ENCODE peak calls at places on chromosomes 7 and 10, in nine cellular contexts. X, P, H, L, O, R, V, I and Z are unnamed samples.

GRCh38 chr10:86708783-86709778 is 40.8 kb downstream of the LDB3 start:
- DNase-seq in X (no peak), P (no peak), H (no peak), L (no peak), O (no peak), R (no peak), V (no peak), I (no peak), Z (no peak)

GRCh38 chr7:8109196-8110022 is 140.8 kb downstream of the GLCCI1 start:
- DNase-seq in X (peak; percentile 2), P (peak; percentile 23), H (no peak), L (no peak), O (no peak), R (no peak), V (no peak), I (no peak), Z (no peak)

GRCh38 chr10:24128066-24128751 is 80.7 kb upstream of the KIAA1217 start:
- DNase-seq in X (no peak), P (no peak), H (peak; percentile 97), L (peak; percentile 18), O (no peak), R (no peak), V (no peak), I (no peak), Z (no peak)

GRCh38 chr7:123305840-123306375 is 106.1 kb upstream of the SLC13A1 start:
- DNase-seq in X (no peak), P (no peak), H (no peak), L (no peak), O (no peak), R (no peak), V (no peak), I (no peak), Z (no peak)

GRCh38 chr10:110863361-110863760 is 8.4 kb upstream of the PDCD4 start:
- DNase-seq in X (no peak), P (no peak), H (no peak), L (no peak), O (no peak), R (no peak), V (no peak), I (no peak), Z (no peak)

GRCh38 chr7:4851459-4852422 is 10.1 kb downstream of the PAPOLB start:
- DNase-seq in X (no peak), P (peak; percentile 5), H (peak; percentile 51), L (no peak), O (no peak), R (no peak), V (no peak), I (no peak), Z (no peak)

GRCh38 chr7:139242741-139243281 is 11.8 kb downstream of the UBN2 start:
- DNase-seq in X (peak; percentile 65), P (peak; percentile 64), H (no peak), L (peak; percentile 26), O (no peak), R (no peak), V (no peak), I (no peak), Z (no peak)

GRCh38 chr10:110562348-110562747 is 5.1 kb upstream of the SMC3 start:
- DNase-seq in X (no peak), P (no peak), H (no peak), L (no peak), O (no peak), R (no peak), V (no peak), I (no peak), Z (no peak)

GRCh38 chr10:111360260-111360925 is 283.6 kb downstream of the ADRA2A start:
- DNase-seq in X (peak; percentile 2), P (peak; percentile 19), H (peak; percentile 24), L (peak; percentile 60), O (peak; percentile 30), R (no peak), V (no peak), I (peak; percentile 58), Z (no peak)

GRCh38 chr7:91288208-91288824 is 24.1 kb downstream of the FZD1 start:
- DNase-seq in X (peak; percentile 44), P (peak; percentile 12), H (peak; percentile 71), L (peak; percentile 68), O (peak; percentile 60), R (no peak), V (peak; percentile 23), I (peak; percentile 61), Z (peak; percentile 30)

GRCh38 chr10:61961278-61961677 is 59.8 kb downstream of the ARID5B start:
- DNase-seq in X (no peak), P (no peak), H (no peak), L (no peak), O (no peak), R (no peak), V (no peak), I (no peak), Z (peak; percentile 5)

GRCh38 chr10:44068716-44069482 is 316.0 kb downstream of the CXCL12 start:
- DNase-seq in X (peak; percentile 88), P (no peak), H (no peak), L (no peak), O (no peak), R (no peak), V (peak; percentile 44), I (no peak), Z (no peak)

GRCh38 chr7:6475433-6476186 is 27.9 kb upstream of the DAGLB start:
- DNase-seq in X (no peak), P (no peak), H (no peak), L (no peak), O (no peak), R (no peak), V (no peak), I (no peak), Z (no peak)
- H3K4me1 ChIP-seq in X (peaks cover 6% of the 10 kb centered on the region), P (peaks cover 2% of the 10 kb centered on the region), H (no peaks in the 10 kb centered on the region), L (peaks cover 16% of the 10 kb centered on the region), O (peaks cover 27% of the 10 kb centered on the region), R (peaks cover 28% of the 10 kb centered on the region), V (peaks cover 41% of the 10 kb centered on the region), I (peaks cover 3% of the 10 kb centered on the region), Z (peaks cover 17% of the 10 kb centered on the region)

DNA sequence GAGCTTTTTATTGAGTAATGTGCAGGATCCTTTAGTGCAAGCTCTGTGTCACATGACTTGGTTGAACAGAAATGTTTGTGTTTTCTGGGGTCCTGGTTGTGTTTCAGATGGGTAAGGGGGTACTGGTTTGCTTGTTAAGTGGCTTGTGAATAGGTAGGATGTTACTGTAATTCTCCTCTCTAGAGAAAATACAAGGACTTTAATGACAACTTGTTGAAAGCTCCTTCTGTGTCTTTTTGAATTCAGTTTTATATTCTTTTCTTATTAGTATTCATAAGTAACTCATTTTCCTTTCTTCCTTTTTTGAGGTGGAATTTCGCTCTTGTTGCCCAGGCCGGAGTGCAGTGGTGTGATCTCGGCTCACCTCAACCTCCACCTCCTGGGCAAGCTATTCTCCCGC is 85.5 kb upstream of the BTBD16 start:
- DNase-seq in X (no peak), P (no peak), H (no peak), L (no peak), O (no peak), R (no peak), V (no peak), I (no peak), Z (no peak)
- H3K4me1 ChIP-seq in X (peaks cover 17% of the 10 kb centered on the region), P (peaks cover 7% of the 10 kb centered on the region), H (no peaks in the 10 kb centered on the region), L (peaks cover 5% of the 10 kb centered on the region), O (peaks cover 13% of the 10 kb centered on the region), R (no peaks in the 10 kb centered on the region), V (peaks cover 43% of the 10 kb centered on the region), I (no peaks in the 10 kb centered on the region), Z (no peaks in the 10 kb centered on the region)

DNA sequence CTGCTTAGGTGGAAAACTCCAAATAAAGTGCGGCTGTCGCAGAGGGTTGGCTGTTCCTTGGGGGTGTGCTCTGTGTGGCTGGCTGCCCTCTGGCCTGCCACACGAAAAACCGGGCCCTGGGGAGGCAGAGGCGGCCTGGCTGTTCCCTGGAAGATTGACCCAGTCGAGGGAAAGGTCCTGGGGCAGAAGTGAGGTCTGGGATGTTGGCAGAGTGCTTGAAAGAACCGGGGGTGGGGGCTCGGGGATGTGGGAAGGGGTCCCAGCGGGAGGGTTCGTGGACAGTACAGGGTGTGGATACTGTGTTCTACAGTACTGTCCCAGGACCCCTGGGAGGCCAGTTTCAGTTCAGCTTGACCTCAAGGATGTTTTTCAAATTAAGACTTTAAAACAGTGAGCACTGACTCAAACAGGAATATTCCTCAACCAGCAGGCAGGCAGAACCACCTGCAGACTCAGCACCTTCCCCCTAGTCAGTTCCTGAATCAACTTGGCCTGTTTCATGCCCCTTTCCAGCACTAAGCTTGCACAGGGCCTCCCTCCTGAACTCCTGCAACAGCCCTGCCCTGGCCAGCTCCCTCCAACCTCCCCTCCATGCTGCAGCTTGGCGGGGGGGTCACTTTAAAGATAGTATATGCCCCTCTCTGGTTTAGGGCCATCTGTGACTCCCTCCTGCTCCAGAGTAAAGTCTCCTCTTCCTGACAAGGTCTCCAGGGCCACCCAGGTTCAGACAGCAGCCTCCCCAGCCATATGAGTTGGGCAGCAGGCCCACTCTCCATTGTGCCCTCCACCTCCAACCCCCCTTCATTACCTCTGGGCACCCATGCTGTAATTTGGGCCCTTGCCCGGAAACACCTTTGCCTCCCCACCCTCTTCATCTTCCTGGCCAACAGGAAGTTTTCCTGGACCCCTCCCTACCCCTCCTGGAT is 3.2 kb upstream of the ATP6V1F start:
- DNase-seq in X (no peak), P (no peak), H (no peak), L (no peak), O (no peak), R (no peak), V (peak; percentile 65), I (no peak), Z (no peak)
- H3K4me1 ChIP-seq in X (peaks cover 4% of the 10 kb centered on the region), P (peaks cover 4% of the 10 kb centered on the region), H (peaks cover 4% of the 10 kb centered on the region), L (peaks cover 7% of the 10 kb centered on the region), O (peaks cover 17% of the 10 kb centered on the region), R (peaks cover 14% of the 10 kb centered on the region), V (peaks cover 40% of the 10 kb centered on the region), I (no peaks in the 10 kb centered on the region), Z (peaks cover 18% of the 10 kb centered on the region)

GRCh38 chr10:119368581-119368980 is 161.2 kb downstream of the GRK5 start:
- DNase-seq in X (no peak), P (no peak), H (no peak), L (no peak), O (no peak), R (no peak), V (no peak), I (no peak), Z (no peak)
- H3K4me1 ChIP-seq in X (peaks cover 16% of the 10 kb centered on the region), P (peaks cover 5% of the 10 kb centered on the region), H (no peaks in the 10 kb centered on the region), L (peaks cover 28% of the 10 kb centered on the region), O (peaks cover 10% of the 10 kb centered on the region), R (no peaks in the 10 kb centered on the region), V (peaks cover 80% of the 10 kb centered on the region), I (peaks cover 3% of the 10 kb centered on the region), Z (no peaks in the 10 kb centered on the region)

GRCh38 chr7:38241071-38241470 is 32.4 kb downstream of the TARP start:
- DNase-seq in X (no peak), P (no peak), H (no peak), L (no peak), O (no peak), R (no peak), V (no peak), I (no peak), Z (no peak)

GRCh38 chr7:38232475-38233366 is 40.7 kb downstream of the TARP start:
- DNase-seq in X (peak; percentile 39), P (no peak), H (no peak), L (no peak), O (peak; percentile 52), R (peak; percentile 66), V (no peak), I (peak; percentile 77), Z (peak; percentile 94)

DNA sequence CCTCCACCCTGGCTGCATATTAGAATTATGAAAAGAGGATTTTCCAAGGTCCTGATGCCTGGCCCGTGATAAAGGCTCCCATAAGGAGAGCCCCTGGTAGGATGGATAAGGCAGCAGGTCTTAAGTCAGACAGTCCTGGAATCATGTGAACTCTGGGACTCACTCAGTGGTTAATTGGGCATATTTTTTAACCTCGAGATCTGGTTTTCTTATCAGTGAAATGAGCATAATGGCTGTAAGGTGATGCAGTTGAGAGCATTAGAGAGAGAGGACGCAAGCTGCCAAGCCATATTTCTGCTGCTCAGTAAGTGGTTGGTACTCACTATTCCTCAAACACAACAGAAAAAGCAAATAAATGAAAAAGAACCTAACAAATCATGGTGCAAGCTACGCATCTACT is 37.8 kb downstream of the TARP start:
- DNase-seq in X (no peak), P (no peak), H (no peak), L (no peak), O (no peak), R (no peak), V (no peak), I (no peak), Z (no peak)
- H3K4me1 ChIP-seq in X (no peaks in the 10 kb centered on the region), P (no peaks in the 10 kb centered on the region), H (no peaks in the 10 kb centered on the region), L (no peaks in the 10 kb centered on the region), O (no peaks in the 10 kb centered on the region), R (peaks cover 59% of the 10 kb centered on the region), V (peaks cover 30% of the 10 kb centered on the region), I (no peaks in the 10 kb centered on the region), Z (peaks cover 55% of the 10 kb centered on the region)